ENCODE peak calls at places on chromosomes 3 and 15, in ten cellular contexts. W, F, Q, G, Z, O, B, Y, N and I are unnamed samples.

GRCh38 chr3:85912981-85913380 is 954.2 kb downstream of the CADM2 start:
- DNase-seq in W (no peak), F (no peak), Q (no peak), G (no peak), Z (no peak), O (no peak), B (no peak), Y (peak), N (no peak), I (no peak)

GRCh38 chr15:80426316-80426715 is 22.1 kb downstream of the ARNT2 start:
- DNase-seq in W (no peak), F (no peak), Q (no peak), G (no peak), Z (no peak), O (no peak), B (no peak), Y (no peak), N (no peak), I (no peak)

GRCh38 chr3:40574661-40575060 is 49.9 kb downstream of the ZNF621 start:
- DNase-seq in W (no peak), F (no peak), Q (no peak), G (no peak), Z (no peak), O (peak), B (peak), Y (no peak), N (no peak), I (peak)

GRCh38 chr15:81338422-81339007 is 14.6 kb upstream of the STARD5 start:
- DNase-seq in W (no peak), F (no peak), Q (peak), G (no peak), Z (no peak), O (peak), B (peak), Y (peak), N (no peak), I (peak)

GRCh38 chr15:62850791-62851291 is 191.7 kb upstream of the TPM1 start:
- DNase-seq in W (no peak), F (no peak), Q (no peak), G (no peak), Z (no peak), O (peak), B (peak), Y (peak), N (no peak), I (peak)

GRCh38 chr3:160577551-160578195 is 12.3 kb upstream of the KPNA4 start:
- DNase-seq in W (no peak), F (no peak), Q (no peak), G (no peak), Z (no peak), O (no peak), B (no peak), Y (peak), N (no peak), I (no peak)

GRCh38 chr15:77737238-77738037 is 104.7 kb upstream of the LINGO1 start:
- DNase-seq in W (no peak), F (no peak), Q (no peak), G (no peak), Z (no peak), O (no peak), B (no peak), Y (no peak), N (no peak), I (no peak)

GRCh38 chr3:52606373-52607085 is 70.1 kb downstream of the UQCC5 start:
- DNase-seq in W (no peak), F (no peak), Q (peak), G (no peak), Z (no peak), O (peak), B (peak), Y (peak), N (no peak), I (peak)

GRCh38 chr3:66158933-66159332 is 61.9 kb upstream of the SLC25A26 start:
- DNase-seq in W (no peak), F (no peak), Q (no peak), G (no peak), Z (no peak), O (no peak), B (no peak), Y (no peak), N (no peak), I (no peak)

GRCh38 chr3:111045564-111045963 is 26.1 kb upstream of the NECTIN3 start:
- DNase-seq in W (no peak), F (no peak), Q (no peak), G (no peak), Z (no peak), O (no peak), B (no peak), Y (peak), N (no peak), I (no peak)